ENCODE peak calls at places on chromosomes 12 and 14, in ten cellular contexts. N is mammary epithelial cell, M is body of pancreas, A is uterus, G is OCI-LY7, F is cardiac muscle cell, J is AG04450, E is coronary artery, H is HepG2, I is esophagus squamous epithelium. B is an unnamed sample.

GRCh38 chr14:56487761-56488160 is 91.8 kb upstream of the TMEM260 start:
- DNase-seq in E (no peak), G (no peak), F (peak; percentile 40), H (no peak), J (no peak), M (no peak), I (no peak), N (peak; percentile 80), A (no peak), B (no peak)

GRCh38 chr12:52975820-52976573 is 27.1 kb downstream of the KRT18 start:
- DNase-seq in A (no peak), E (no peak), F (peak; percentile 49), M (no peak), H (peak; percentile 68), J (no peak), I (no peak), G (no peak), N (peak; percentile 25), B (peak; percentile 57)

GRCh38 chr12:15700595-15700994 is 88.6 kb downstream of the EPS8 start:
- DNase-seq in F (peak; percentile 92), M (no peak), E (no peak), I (no peak), J (peak; percentile 67), N (peak; percentile 83), A (no peak), G (no peak), H (no peak), B (no peak)

GRCh38 chr12:96878704-96879103 is 28.4 kb upstream of the NEDD1 start:
- DNase-seq in N (no peak), I (no peak), M (no peak), A (no peak), J (peak; percentile 34), F (peak; percentile 85), E (no peak), G (no peak), H (no peak), B (no peak)

GRCh38 chr12:105936496-105936895 is 202.3 kb downstream of the NUAK1 start:
- DNase-seq in J (no peak), H (no peak), F (no peak), G (no peak), M (no peak), A (no peak), N (no peak), E (no peak), I (no peak), B (no peak)

GRCh38 chr14:38405851-38406630 is 150.1 kb upstream of the CLEC14A start:
- DNase-seq in H (no peak), E (no peak), G (no peak), J (no peak), F (peak; percentile 61), N (no peak), M (no peak), A (no peak), I (no peak), B (no peak)

GRCh38 chr14:101562659-101563351 is 1.5 kb downstream of the DIO3 start:
- DNase-seq in J (no peak), I (no peak), G (peak; percentile 85), M (no peak), N (no peak), F (no peak), A (no peak), E (no peak), H (no peak), B (peak; percentile 11)

GRCh38 chr14:54568821-54569591 is 2.1 kb downstream of the SAMD4A start:
- DNase-seq in G (no peak), F (peak; percentile 36), N (no peak), I (no peak), J (no peak), M (no peak), E (peak; percentile 79), H (peak; percentile 31), A (peak; percentile 32), B (no peak)

GRCh38 chr12:57460457-57461325 is 1.1 kb downstream of the GLI1 start:
- DNase-seq in G (peak; percentile 60), H (no peak), N (no peak), F (no peak), M (no peak), I (no peak), E (no peak), J (no peak), A (no peak), B (no peak)

DNA sequence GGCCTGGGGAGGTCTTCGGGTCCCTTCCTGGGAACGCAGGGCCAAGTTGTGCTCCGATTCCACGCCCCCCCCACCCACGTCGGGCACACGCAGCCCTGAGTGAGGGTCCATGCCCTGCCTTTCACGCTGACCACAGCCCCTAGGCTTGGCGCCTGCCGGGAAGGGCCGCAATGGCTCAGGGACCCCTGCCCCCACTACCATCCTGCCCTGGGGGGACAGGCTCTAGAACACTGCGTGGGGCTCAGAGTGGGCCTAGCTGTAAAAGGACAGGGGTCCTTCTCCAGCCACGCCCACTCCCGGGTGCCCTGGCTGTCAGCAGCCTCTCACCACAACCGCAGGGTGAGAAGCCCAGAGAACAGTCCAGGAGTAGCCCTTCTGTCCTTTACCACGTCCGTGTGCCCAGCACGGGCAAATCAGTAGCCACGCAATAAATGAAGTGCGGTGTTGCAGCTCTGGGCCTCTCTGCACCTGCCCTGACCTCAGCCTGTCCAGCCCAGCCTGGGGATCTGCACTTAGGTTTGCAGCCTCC is 9.4 kb upstream of the GPR68 start:
- DNase-seq in H (no peak), G (no peak), M (no peak), N (no peak), A (no peak), J (no peak), I (no peak), E (no peak), F (no peak), B (no peak)
- H3K27ac ChIP-seq in H (no peak overlapping the region), G (no peak overlapping the region), M (no peak overlapping the region), N (no peak overlapping the region), A (peak overlapping the region; percentile 60), J (no peak overlapping the region), I (peak overlapping the region; percentile 80), E (peak overlapping the region; percentile 39), F (no peak overlapping the region), B (peak overlapping the region; percentile 71)

GRCh38 chr14:99961826-99962518 is 103.2 kb upstream of the EVL start:
- DNase-seq in E (no peak), N (no peak), F (no peak), G (no peak), I (no peak), A (no peak), J (no peak), H (no peak), M (no peak), B (no peak)
- H3K27ac ChIP-seq in E (no peak overlapping the region), N (no peak overlapping the region), F (no peak overlapping the region), G (no peak overlapping the region), I (no peak overlapping the region), A (no peak overlapping the region), J (no peak overlapping the region), H (no peak overlapping the region), M (no peak overlapping the region), B (no peak overlapping the region)

GRCh38 chr12:111640498-111640897 is 41.4 kb upstream of the ATXN2 start:
- DNase-seq in A (no peak), G (no peak), H (no peak), M (no peak), J (no peak), N (no peak), F (no peak), I (no peak), E (no peak), B (no peak)
- H3K27ac ChIP-seq in A (no peak overlapping the region), G (no peak overlapping the region), H (no peak overlapping the region), M (no peak overlapping the region), J (no peak overlapping the region), N (no peak overlapping the region), F (no peak overlapping the region), I (no peak overlapping the region), E (no peak overlapping the region), B (no peak overlapping the region)

GRCh38 chr12:114655934-114656697 is 27.9 kb downstream of the TBX3 start:
- DNase-seq in A (peak; percentile 70), G (no peak), E (no peak), J (peak; percentile 78), N (no peak), I (no peak), F (peak; percentile 90), H (peak; percentile 98), M (peak; percentile 42), B (no peak)
- H3K27ac ChIP-seq in A (peak overlapping the region; percentile 79), G (no peak overlapping the region), E (no peak overlapping the region), J (peak overlapping the region; percentile 54), N (no peak overlapping the region), I (no peak overlapping the region), F (no peak overlapping the region), H (peak overlapping the region; percentile 97), M (no peak overlapping the region), B (peak overlapping the region; percentile 18)

GRCh38 chr12:1739368-1739767 is 48.5 kb downstream of the ADIPOR2 start:
- DNase-seq in F (no peak), G (no peak), H (no peak), J (no peak), I (no peak), A (no peak), E (no peak), M (no peak), N (no peak), B (no peak)

GRCh38 chr12:1741154-1741949 is 50.5 kb downstream of the ADIPOR2 start:
- DNase-seq in G (no peak), A (no peak), N (peak; percentile 9), F (no peak), J (no peak), I (no peak), M (no peak), E (no peak), H (peak; percentile 66), B (no peak)

GRCh38 chr12:1737643-1738286 is 46.9 kb downstream of the ADIPOR2 start:
- DNase-seq in A (no peak), G (no peak), E (no peak), I (no peak), J (no peak), F (no peak), H (no peak), M (no peak), N (no peak), B (no peak)

GRCh38 chr12:1738480-1738879 is 47.6 kb downstream of the ADIPOR2 start:
- DNase-seq in F (peak; percentile 17), A (no peak), H (no peak), G (no peak), I (no peak), N (no peak), E (no peak), J (no peak), M (no peak), B (no peak)

DNA sequence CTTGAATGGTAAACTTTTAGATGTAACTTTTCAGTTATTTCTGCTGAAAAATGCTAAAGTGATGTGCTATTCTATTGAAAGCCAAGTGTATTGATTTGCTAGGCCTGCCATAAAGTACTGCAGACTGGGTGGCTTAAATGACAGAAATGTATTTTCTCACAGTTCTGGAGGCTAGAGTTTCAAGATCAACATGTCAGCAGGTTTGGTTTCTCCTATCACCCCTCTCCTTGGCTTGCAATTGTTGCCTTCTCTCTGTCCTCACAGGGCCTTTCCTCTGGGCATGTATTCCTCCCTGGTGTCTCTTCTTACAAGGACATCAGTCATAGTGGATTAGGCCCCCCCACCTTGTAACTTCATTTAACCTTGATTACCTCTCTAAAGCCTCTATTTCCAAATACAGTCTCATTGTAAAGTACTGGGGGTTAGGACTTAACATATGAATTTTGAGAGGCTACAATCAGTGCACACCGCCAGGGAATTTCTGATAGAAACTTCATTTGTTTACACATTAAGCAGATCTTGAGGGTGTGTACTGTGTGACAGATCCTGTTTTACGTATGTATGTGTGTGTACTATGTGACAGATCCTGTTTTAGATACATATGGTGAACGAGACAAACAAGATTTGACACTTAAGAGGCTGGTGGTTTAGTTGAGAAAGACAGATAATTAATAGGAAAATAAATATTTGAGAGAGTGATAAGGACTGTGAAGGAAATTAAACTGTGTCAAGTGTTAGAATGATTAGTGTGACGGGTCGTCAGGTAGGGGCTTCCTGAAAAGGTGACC is 49.5 kb downstream of the ADIPOR2 start:
- DNase-seq in M (no peak), H (no peak), J (no peak), F (no peak), G (no peak), I (no peak), A (no peak), N (no peak), E (no peak), B (no peak)
- H3K27ac ChIP-seq in M (no peak overlapping the region), H (peak overlapping the region; percentile 32), J (no peak overlapping the region), F (peak overlapping the region; percentile 80), G (no peak overlapping the region), I (peak overlapping the region; percentile 47), A (no peak overlapping the region), N (no peak overlapping the region), E (no peak overlapping the region), B (peak overlapping the region; percentile 7)